ENCODE peak calls at places on chromosome 22, in seven cellular contexts. One of them, this sample, is unnamed.

GRCh38 chr22:27594474-27595134 is 207.0 kb downstream of the MN1 start:
- DNase-seq in neural progenitor cell: no peak
- DNase-seq in OCI-LY7: no peak
- DNase-seq in adrenal gland: no peak
- DNase-seq in endothelial cell: no peak
- DNase-seq in GM20000: no peak
- DNase-seq in AG04450: no peak
- DNase-seq in this sample: no peak

GRCh38 chr22:42202669-42203068 is 67.8 kb downstream of the TCF20 start:
- DNase-seq in neural progenitor cell: no peak
- DNase-seq in endothelial cell: no peak
- DNase-seq in GM20000: no peak
- DNase-seq in AG04450: peak
- DNase-seq in OCI-LY7: no peak
- DNase-seq in adrenal gland: peak
- DNase-seq in this sample: no peak

GRCh38 chr22:16917144-16918003 is 90.6 kb downstream of the GAB4 start:
- DNase-seq in OCI-LY7: peak
- DNase-seq in endothelial cell: peak
- DNase-seq in adrenal gland: peak
- DNase-seq in neural progenitor cell: peak
- DNase-seq in AG04450: no peak
- DNase-seq in GM20000: peak
- DNase-seq in this sample: peak

GRCh38 chr22:41909290-41910049 is 5.4 kb downstream of the SHISA8 start:
- DNase-seq in OCI-LY7: peak
- DNase-seq in GM20000: no peak
- DNase-seq in endothelial cell: peak
- DNase-seq in neural progenitor cell: peak
- DNase-seq in AG04450: no peak
- DNase-seq in adrenal gland: no peak
- DNase-seq in this sample: no peak

GRCh38 chr22:43319661-43320486 is 23.3 kb downstream of the SCUBE1 start:
- DNase-seq in GM20000: no peak
- DNase-seq in AG04450: no peak
- DNase-seq in OCI-LY7: no peak
- DNase-seq in endothelial cell: no peak
- DNase-seq in neural progenitor cell: no peak
- DNase-seq in adrenal gland: no peak
- DNase-seq in this sample: no peak

GRCh38 chr22:20771918-20772625 is 1.8 kb upstream of the SERPIND1 start:
- DNase-seq in adrenal gland: no peak
- DNase-seq in GM20000: no peak
- DNase-seq in endothelial cell: peak
- DNase-seq in OCI-LY7: no peak
- DNase-seq in neural progenitor cell: peak
- DNase-seq in AG04450: no peak
- DNase-seq in this sample: no peak

GRCh38 chr22:47095395-47096122 is 333.1 kb downstream of the TBC1D22A start:
- DNase-seq in endothelial cell: no peak
- DNase-seq in adrenal gland: no peak
- DNase-seq in AG04450: no peak
- DNase-seq in GM20000: no peak
- DNase-seq in OCI-LY7: no peak
- DNase-seq in neural progenitor cell: no peak
- DNase-seq in this sample: no peak

GRCh38 chr22:38316340-38317236 is 645 bp downstream of the CSNK1E start:
- DNase-seq in neural progenitor cell: peak
- DNase-seq in OCI-LY7: peak
- DNase-seq in adrenal gland: peak
- DNase-seq in AG04450: no peak
- DNase-seq in GM20000: peak
- DNase-seq in endothelial cell: peak
- DNase-seq in this sample: no peak

GRCh38 chr22:19090586-19091127 is 31.6 kb downstream of the DGCR2 start:
- DNase-seq in GM20000: no peak
- DNase-seq in endothelial cell: no peak
- DNase-seq in neural progenitor cell: no peak
- DNase-seq in AG04450: no peak
- DNase-seq in adrenal gland: no peak
- DNase-seq in OCI-LY7: no peak
- DNase-seq in this sample: no peak

GRCh38 chr22:29081499-29082236 is 8.8 kb downstream of the KREMEN1 start:
- DNase-seq in AG04450: no peak
- DNase-seq in neural progenitor cell: no peak
- DNase-seq in adrenal gland: peak
- DNase-seq in GM20000: no peak
- DNase-seq in endothelial cell: no peak
- DNase-seq in OCI-LY7: no peak
- DNase-seq in this sample: no peak

GRCh38 chr22:29079218-29079901 is 6.5 kb downstream of the KREMEN1 start:
- DNase-seq in neural progenitor cell: no peak
- DNase-seq in endothelial cell: no peak
- DNase-seq in OCI-LY7: no peak
- DNase-seq in AG04450: no peak
- DNase-seq in GM20000: no peak
- DNase-seq in adrenal gland: no peak
- DNase-seq in this sample: peak

GRCh38 chr22:29078869-29079207 is 6.0 kb downstream of the KREMEN1 start:
- DNase-seq in OCI-LY7: no peak
- DNase-seq in endothelial cell: no peak
- DNase-seq in AG04450: no peak
- DNase-seq in neural progenitor cell: no peak
- DNase-seq in adrenal gland: no peak
- DNase-seq in GM20000: no peak
- DNase-seq in this sample: no peak

GRCh38 chr22:29080061-29080975 is 7.5 kb downstream of the KREMEN1 start:
- DNase-seq in endothelial cell: no peak
- DNase-seq in adrenal gland: no peak
- DNase-seq in neural progenitor cell: no peak
- DNase-seq in GM20000: no peak
- DNase-seq in OCI-LY7: no peak
- DNase-seq in AG04450: no peak
- DNase-seq in this sample: peak

GRCh38 chr22:29078036-29078868 is 5.4 kb downstream of the KREMEN1 start:
- DNase-seq in adrenal gland: no peak
- DNase-seq in OCI-LY7: no peak
- DNase-seq in AG04450: no peak
- DNase-seq in endothelial cell: no peak
- DNase-seq in GM20000: no peak
- DNase-seq in neural progenitor cell: no peak
- DNase-seq in this sample: no peak
- TF ChIP-seq CTCF in adrenal gland: no peak
- TF ChIP-seq CTCF in OCI-LY7: no peak
- TF ChIP-seq CTCF in AG04450: no peak
- TF ChIP-seq CTCF in endothelial cell: no peak
- TF ChIP-seq CTCF in GM20000: no peak
- TF ChIP-seq CTCF in neural progenitor cell: no peak
- TF ChIP-seq CTCF in this sample: peak

DNA sequence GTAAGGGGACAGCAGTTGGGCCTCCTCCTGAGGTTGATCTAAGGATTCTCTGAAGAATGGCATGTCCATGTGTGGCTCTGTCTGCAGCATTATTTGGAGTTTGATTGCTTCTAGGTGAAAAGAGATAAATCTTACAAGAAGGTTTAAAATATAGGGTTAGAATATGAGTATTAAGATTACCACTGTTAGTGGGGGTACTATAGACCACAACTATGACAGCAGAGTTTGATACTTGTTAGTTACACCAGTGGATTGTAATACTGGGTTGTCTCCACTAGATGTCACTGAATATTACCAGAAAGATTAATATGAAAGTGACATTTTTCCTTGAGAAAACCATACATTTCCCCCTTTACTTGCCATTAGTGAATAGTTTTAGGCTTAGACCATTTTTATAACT is 47.9 kb downstream of the ZNF280B start:
- DNase-seq in GM20000: no peak
- DNase-seq in AG04450: no peak
- DNase-seq in adrenal gland: no peak
- DNase-seq in endothelial cell: no peak
- DNase-seq in neural progenitor cell: peak
- DNase-seq in OCI-LY7: peak
- DNase-seq in this sample: no peak
- TF ChIP-seq CTCF in GM20000: no peak
- TF ChIP-seq CTCF in AG04450: peak
- TF ChIP-seq CTCF in adrenal gland: no peak
- TF ChIP-seq CTCF in endothelial cell: peak
- TF ChIP-seq CTCF in neural progenitor cell: peak
- TF ChIP-seq CTCF in OCI-LY7: peak
- TF ChIP-seq CTCF in this sample: peak

GRCh38 chr22:26174280-26174679 is 5.0 kb downstream of the SEZ6L start:
- DNase-seq in GM20000: no peak
- DNase-seq in adrenal gland: peak
- DNase-seq in endothelial cell: peak
- DNase-seq in neural progenitor cell: peak
- DNase-seq in AG04450: no peak
- DNase-seq in OCI-LY7: no peak
- DNase-seq in this sample: no peak
- TF ChIP-seq CTCF in GM20000: no peak
- TF ChIP-seq CTCF in adrenal gland: no peak
- TF ChIP-seq CTCF in endothelial cell: peak
- TF ChIP-seq CTCF in neural progenitor cell: peak
- TF ChIP-seq CTCF in AG04450: no peak
- TF ChIP-seq CTCF in OCI-LY7: no peak
- TF ChIP-seq CTCF in this sample: no peak

GRCh38 chr22:32775957-32776356 is 25.5 kb upstream of the TIMP3 start:
- DNase-seq in AG04450: no peak
- DNase-seq in GM20000: no peak
- DNase-seq in adrenal gland: no peak
- DNase-seq in endothelial cell: no peak
- DNase-seq in neural progenitor cell: peak
- DNase-seq in OCI-LY7: peak
- DNase-seq in this sample: no peak
- TF ChIP-seq CTCF in AG04450: peak
- TF ChIP-seq CTCF in GM20000: peak
- TF ChIP-seq CTCF in adrenal gland: peak
- TF ChIP-seq CTCF in endothelial cell: no peak
- TF ChIP-seq CTCF in neural progenitor cell: peak
- TF ChIP-seq CTCF in OCI-LY7: peak
- TF ChIP-seq CTCF in this sample: peak